ENCODE peak calls at places on chromosome X, in four cellular contexts. One of them, this sample, is unnamed.

GRCh38 chrX:67604979-67605703 is 61.3 kb downstream of the AR start:
- DNase-seq in Panc1: no peak
- DNase-seq in fibroblast of mammary gland: peak; percentile 90
- DNase-seq in AG10803: peak; percentile 97
- DNase-seq in this sample: peak; percentile 90

GRCh38 chrX:68807818-68808217 is 21.0 kb upstream of the EFNB1 start:
- DNase-seq in Panc1: no peak
- DNase-seq in fibroblast of mammary gland: peak; percentile 25
- DNase-seq in AG10803: peak; percentile 12
- DNase-seq in this sample: no peak

GRCh38 chrX:28591542-28591941 is 4.3 kb downstream of the IL1RAPL1 start:
- DNase-seq in Panc1: no peak
- DNase-seq in fibroblast of mammary gland: no peak
- DNase-seq in AG10803: no peak
- DNase-seq in this sample: no peak

GRCh38 chrX:154799554-154800348 is 5.5 kb downstream of the MPP1 start:
- DNase-seq in Panc1: no peak
- DNase-seq in fibroblast of mammary gland: peak; percentile 26
- DNase-seq in AG10803: no peak
- DNase-seq in this sample: peak; percentile 61

GRCh38 chrX:68686684-68687045 is 39.2 kb downstream of the STARD8 start:
- DNase-seq in Panc1: no peak
- DNase-seq in fibroblast of mammary gland: peak; percentile 45
- DNase-seq in AG10803: no peak
- DNase-seq in this sample: peak; percentile 55

GRCh38 chrX:132631579-132632232 is 142.9 kb upstream of the MBNL3 start:
- DNase-seq in Panc1: peak; percentile 30
- DNase-seq in fibroblast of mammary gland: peak; percentile 51
- DNase-seq in AG10803: peak; percentile 40
- DNase-seq in this sample: peak; percentile 48

GRCh38 chrX:38215141-38215540 is 5.5 kb downstream of the SRPX start:
- DNase-seq in Panc1: no peak
- DNase-seq in fibroblast of mammary gland: peak; percentile 96
- DNase-seq in AG10803: peak; percentile 94
- DNase-seq in this sample: peak; percentile 65

GRCh38 chrX:9317174-9317573 is 147.7 kb upstream of the TBL1X start:
- DNase-seq in Panc1: no peak
- DNase-seq in fibroblast of mammary gland: no peak
- DNase-seq in AG10803: no peak
- DNase-seq in this sample: no peak

GRCh38 chrX:119237526-119238035 is 1.5 kb downstream of the PGRMC1 start:
- DNase-seq in Panc1: no peak
- DNase-seq in fibroblast of mammary gland: no peak
- DNase-seq in AG10803: no peak
- DNase-seq in this sample: no peak

GRCh38 chrX:98029861-98030260 is 1146.2 kb downstream of the RPA4 start:
- DNase-seq in Panc1: no peak
- DNase-seq in fibroblast of mammary gland: no peak
- DNase-seq in AG10803: no peak
- DNase-seq in this sample: no peak

GRCh38 chrX:101460669-101461068 is 24.6 kb upstream of the ARMCX4 start:
- DNase-seq in Panc1: no peak
- DNase-seq in fibroblast of mammary gland: peak; percentile 26
- DNase-seq in AG10803: no peak
- DNase-seq in this sample: peak; percentile 3

DNA sequence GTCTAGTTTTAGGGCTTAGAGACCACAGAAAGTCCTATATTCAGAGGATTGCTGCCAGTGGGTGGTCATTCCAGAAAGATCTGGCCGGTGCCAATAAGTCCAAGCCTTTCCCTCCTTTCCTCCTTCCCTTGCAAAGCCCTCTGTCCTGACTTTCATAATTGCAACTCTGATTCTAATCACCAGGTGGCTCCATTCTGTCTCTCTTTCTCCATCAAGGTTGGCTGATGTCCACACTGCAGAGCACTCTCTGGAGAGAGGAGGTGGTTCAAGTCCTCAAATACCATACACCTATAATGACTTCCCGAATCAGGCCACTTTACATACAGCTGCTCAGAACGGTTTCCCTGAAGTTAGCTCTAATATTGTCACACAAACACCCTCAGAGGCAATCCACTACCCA is 22.4 kb upstream of the ARMCX4 start:
- DNase-seq in Panc1: peak; percentile 13
- DNase-seq in fibroblast of mammary gland: peak; percentile 39
- DNase-seq in AG10803: peak; percentile 21
- DNase-seq in this sample: peak; percentile 41
- TF ChIP-seq CTCF in Panc1: peak; percentile 58
- TF ChIP-seq CTCF in fibroblast of mammary gland: peak; percentile 44
- TF ChIP-seq CTCF in AG10803: peak; percentile 47
- TF ChIP-seq CTCF in this sample: peak; percentile 42

DNA sequence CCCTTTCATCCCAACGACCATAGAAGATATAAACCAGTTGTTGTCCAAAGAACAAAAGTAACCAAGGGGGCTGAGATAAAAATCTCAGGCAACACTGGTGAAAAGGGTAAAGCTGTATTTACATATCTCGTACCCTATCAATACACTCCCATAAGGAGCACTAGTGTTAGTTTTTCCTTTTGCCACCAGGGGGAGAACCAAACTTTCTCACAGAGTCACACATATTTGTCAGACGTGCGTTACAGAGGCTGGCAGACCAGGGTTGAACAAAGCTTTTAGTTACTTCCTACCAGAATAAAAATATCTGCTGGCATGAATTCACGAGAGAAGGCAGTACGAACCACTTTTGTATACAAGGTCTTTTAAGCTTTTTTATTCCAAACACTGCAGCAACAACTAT is 88.3 kb downstream of the AMELX start:
- DNase-seq in Panc1: peak; percentile 10
- DNase-seq in fibroblast of mammary gland: peak; percentile 78
- DNase-seq in AG10803: peak; percentile 59
- DNase-seq in this sample: peak; percentile 73
- H3K4me3 ChIP-seq in Panc1: no peak overlapping the region
- H3K4me3 ChIP-seq in fibroblast of mammary gland: no peak overlapping the region
- H3K4me3 ChIP-seq in AG10803: no peak overlapping the region
- H3K4me3 ChIP-seq in this sample: no peak overlapping the region

GRCh38 chrX:129655547-129656248 is 942 bp upstream of the APLN start:
- DNase-seq in Panc1: no peak
- DNase-seq in fibroblast of mammary gland: no peak
- DNase-seq in AG10803: no peak
- DNase-seq in this sample: no peak
- TF ChIP-seq CTCF in Panc1: no peak
- TF ChIP-seq CTCF in fibroblast of mammary gland: no peak
- TF ChIP-seq CTCF in AG10803: peak; percentile 1
- TF ChIP-seq CTCF in this sample: no peak

GRCh38 chrX:2837961-2838360 is 9.2 kb downstream of the GYG2 start:
- DNase-seq in Panc1: no peak
- DNase-seq in fibroblast of mammary gland: no peak
- DNase-seq in AG10803: no peak
- DNase-seq in this sample: no peak
- H3K4me3 ChIP-seq in Panc1: no peak overlapping the region
- H3K4me3 ChIP-seq in fibroblast of mammary gland: no peak overlapping the region
- H3K4me3 ChIP-seq in AG10803: no peak overlapping the region
- H3K4me3 ChIP-seq in this sample: no peak overlapping the region

GRCh38 chrX:17944833-17945497 is 83.9 kb upstream of the RAI2 start:
- DNase-seq in Panc1: peak; percentile 10
- DNase-seq in fibroblast of mammary gland: peak; percentile 15
- DNase-seq in AG10803: peak; percentile 1
- DNase-seq in this sample: no peak
- TF ChIP-seq CTCF in Panc1: peak; percentile 72
- TF ChIP-seq CTCF in fibroblast of mammary gland: peak; percentile 64
- TF ChIP-seq CTCF in AG10803: peak; percentile 50
- TF ChIP-seq CTCF in this sample: peak; percentile 16

GRCh38 chrX:106730385-106730784 is 3.9 kb downstream of the RNF128 start:
- DNase-seq in Panc1: no peak
- DNase-seq in fibroblast of mammary gland: no peak
- DNase-seq in AG10803: no peak
- DNase-seq in this sample: no peak
- H3K4me3 ChIP-seq in Panc1: no peak overlapping the region
- H3K4me3 ChIP-seq in fibroblast of mammary gland: no peak overlapping the region
- H3K4me3 ChIP-seq in AG10803: no peak overlapping the region
- H3K4me3 ChIP-seq in this sample: no peak overlapping the region

GRCh38 chrX:40300286-40300890 is 202.6 kb upstream of the BCOR start:
- DNase-seq in Panc1: no peak
- DNase-seq in fibroblast of mammary gland: no peak
- DNase-seq in AG10803: no peak
- DNase-seq in this sample: no peak

GRCh38 chrX:40299502-40300118 is 201.9 kb upstream of the BCOR start:
- DNase-seq in Panc1: no peak
- DNase-seq in fibroblast of mammary gland: no peak
- DNase-seq in AG10803: no peak
- DNase-seq in this sample: no peak

GRCh38 chrX:40298569-40298968 is 200.8 kb upstream of the BCOR start:
- DNase-seq in Panc1: no peak
- DNase-seq in fibroblast of mammary gland: no peak
- DNase-seq in AG10803: no peak
- DNase-seq in this sample: no peak

GRCh38 chrX:40297949-40298539 is 200.3 kb upstream of the BCOR start:
- DNase-seq in Panc1: no peak
- DNase-seq in fibroblast of mammary gland: no peak
- DNase-seq in AG10803: no peak
- DNase-seq in this sample: no peak

DNA sequence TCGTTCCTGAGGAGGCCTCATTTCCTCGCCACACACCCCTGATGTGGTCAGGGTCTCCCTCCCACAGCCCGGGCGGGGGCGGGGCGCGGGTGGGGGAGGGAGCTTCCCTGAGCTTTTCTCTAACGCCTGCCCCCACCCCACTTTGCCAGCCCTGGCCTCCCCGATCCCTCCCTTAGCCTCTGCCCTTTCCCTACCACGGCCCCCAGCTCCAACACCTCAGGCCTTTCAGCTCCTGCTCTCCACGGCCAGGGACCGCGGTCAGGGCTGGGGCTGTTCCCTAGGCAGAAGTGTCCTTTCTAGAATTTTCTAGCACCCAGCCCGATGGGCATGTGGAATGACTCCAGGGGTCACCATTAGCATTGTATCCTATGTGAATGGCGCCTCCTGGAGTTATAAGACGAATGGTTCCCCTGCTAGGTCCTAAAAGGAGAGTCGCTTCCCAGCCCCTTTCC is 201.3 kb upstream of the BCOR start:
- DNase-seq in Panc1: no peak
- DNase-seq in fibroblast of mammary gland: no peak
- DNase-seq in AG10803: peak; percentile 9
- DNase-seq in this sample: peak; percentile 9
- TF ChIP-seq CTCF in Panc1: no peak
- TF ChIP-seq CTCF in fibroblast of mammary gland: no peak
- TF ChIP-seq CTCF in AG10803: peak; percentile 45
- TF ChIP-seq CTCF in this sample: peak; percentile 20